ENCODE peak calls at places on chromosomes 13 and 19, in six cellular contexts. One of them, this sample, is unnamed.

GRCh38 chr19:6475321-6476108 is 6.1 kb downstream of the DENND1C start:
- DNase-seq in NCI-H446 treated with DMSO at 0.1 percent for 48 hours: no peak
- DNase-seq in GM04504: no peak
- DNase-seq in heart right ventricle: no peak
- DNase-seq in fibroblast of lung: no peak
- DNase-seq in GM13977: no peak
- DNase-seq in this sample: no peak

GRCh38 chr19:912181-913079 is 589 bp downstream of the R3HDM4 start:
- DNase-seq in GM13977: no peak
- DNase-seq in NCI-H446 treated with DMSO at 0.1 percent for 48 hours: no peak
- DNase-seq in heart right ventricle: no peak
- DNase-seq in fibroblast of lung: no peak
- DNase-seq in GM04504: no peak
- DNase-seq in this sample: peak

GRCh38 chr19:11685676-11686650 is 52.8 kb downstream of the ZNF823 start:
- DNase-seq in GM13977: peak
- DNase-seq in fibroblast of lung: no peak
- DNase-seq in NCI-H446 treated with DMSO at 0.1 percent for 48 hours: no peak
- DNase-seq in heart right ventricle: no peak
- DNase-seq in GM04504: no peak
- DNase-seq in this sample: no peak

GRCh38 chr13:60727140-60727539 is 330.1 kb downstream of the TDRD3 start:
- DNase-seq in NCI-H446 treated with DMSO at 0.1 percent for 48 hours: no peak
- DNase-seq in fibroblast of lung: no peak
- DNase-seq in GM13977: no peak
- DNase-seq in heart right ventricle: no peak
- DNase-seq in GM04504: no peak
- DNase-seq in this sample: no peak

GRCh38 chr13:106753241-106753640 is 185.3 kb upstream of the ARGLU1 start:
- DNase-seq in GM04504: no peak
- DNase-seq in heart right ventricle: peak
- DNase-seq in NCI-H446 treated with DMSO at 0.1 percent for 48 hours: no peak
- DNase-seq in fibroblast of lung: no peak
- DNase-seq in GM13977: no peak
- DNase-seq in this sample: no peak

GRCh38 chr13:32581177-32581786 is 5.0 kb upstream of the PDS5B start:
- DNase-seq in heart right ventricle: no peak
- DNase-seq in fibroblast of lung: peak
- DNase-seq in GM04504: no peak
- DNase-seq in GM13977: peak
- DNase-seq in NCI-H446 treated with DMSO at 0.1 percent for 48 hours: peak
- DNase-seq in this sample: no peak

GRCh38 chr13:109718726-109719125 is 67.7 kb downstream of the IRS2 start:
- DNase-seq in heart right ventricle: no peak
- DNase-seq in GM13977: no peak
- DNase-seq in NCI-H446 treated with DMSO at 0.1 percent for 48 hours: no peak
- DNase-seq in GM04504: no peak
- DNase-seq in fibroblast of lung: no peak
- DNase-seq in this sample: no peak

GRCh38 chr13:113912596-113912995 is 48.7 kb upstream of the GAS6 start:
- DNase-seq in GM04504: no peak
- DNase-seq in NCI-H446 treated with DMSO at 0.1 percent for 48 hours: no peak
- DNase-seq in fibroblast of lung: no peak
- DNase-seq in GM13977: no peak
- DNase-seq in heart right ventricle: no peak
- DNase-seq in this sample: no peak